ENCODE peak calls at places on chromosomes 16 and 17, in six cellular contexts. R, H, L, K, S and F are unnamed samples.

GRCh38 chr17:70552230-70552981 is 383.1 kb downstream of the KCNJ2 start:
- DNase-seq in R (peak), K (peak), H (peak), L (peak), S (peak), F (no peak)

GRCh38 chr17:34723875-34724274 is 144.5 kb downstream of the TMEM132E start:
- DNase-seq in K (no peak), R (no peak), L (no peak), H (no peak), S (no peak), F (no peak)

GRCh38 chr16:29962344-29962994 is 590 bp downstream of the TMEM219 start:
- DNase-seq in H (peak), S (no peak), L (no peak), K (peak), R (peak), F (no peak)

GRCh38 chr17:19935169-19935568 is 42.5 kb downstream of the AKAP10 start:
- DNase-seq in K (no peak), L (no peak), H (no peak), R (no peak), S (no peak), F (no peak)

GRCh38 chr17:79064026-79064425 is 10.6 kb upstream of the ENGASE start:
- DNase-seq in R (no peak), L (no peak), H (no peak), S (no peak), K (no peak), F (no peak)

GRCh38 chr16:75265911-75266701 is 14.7 kb upstream of the BCAR1 start:
- DNase-seq in S (no peak), R (peak), H (peak), L (peak), K (peak), F (peak)

GRCh38 chr16:9481749-9482148 is 390.3 kb downstream of the HAPSTR1 start:
- DNase-seq in H (no peak), L (no peak), S (no peak), K (no peak), R (no peak), F (no peak)

GRCh38 chr17:47694818-47695663 is 1.1 kb downstream of the TBKBP1 start:
- DNase-seq in S (no peak), K (peak), R (peak), L (peak), H (peak), F (peak)

DNA sequence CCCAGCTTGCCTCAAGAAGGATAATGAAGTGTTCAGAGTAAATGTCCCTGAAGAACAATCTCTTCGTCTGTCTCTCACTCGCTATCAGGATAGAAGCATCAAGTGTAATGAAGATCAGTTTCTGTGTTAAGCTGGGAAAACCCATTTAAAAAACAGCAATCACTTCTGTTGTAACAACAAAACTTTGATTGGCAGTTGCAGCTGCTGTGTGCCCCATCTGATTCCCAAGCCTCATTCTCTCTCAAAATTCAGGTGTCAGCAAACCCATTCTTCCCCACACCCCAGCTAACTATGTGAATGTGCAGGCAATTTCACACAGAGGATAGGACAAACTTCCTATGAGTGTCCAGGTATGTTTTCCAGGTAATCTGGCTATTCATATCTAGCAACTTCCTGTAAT is 2.4 kb upstream of the HNF1B start:
- DNase-seq in L (no peak), R (no peak), S (no peak), H (no peak), K (no peak), F (no peak)
- H3K4me3 ChIP-seq in L (no peak), R (no peak), S (no peak), H (no peak), K (no peak), F (peak)

DNA sequence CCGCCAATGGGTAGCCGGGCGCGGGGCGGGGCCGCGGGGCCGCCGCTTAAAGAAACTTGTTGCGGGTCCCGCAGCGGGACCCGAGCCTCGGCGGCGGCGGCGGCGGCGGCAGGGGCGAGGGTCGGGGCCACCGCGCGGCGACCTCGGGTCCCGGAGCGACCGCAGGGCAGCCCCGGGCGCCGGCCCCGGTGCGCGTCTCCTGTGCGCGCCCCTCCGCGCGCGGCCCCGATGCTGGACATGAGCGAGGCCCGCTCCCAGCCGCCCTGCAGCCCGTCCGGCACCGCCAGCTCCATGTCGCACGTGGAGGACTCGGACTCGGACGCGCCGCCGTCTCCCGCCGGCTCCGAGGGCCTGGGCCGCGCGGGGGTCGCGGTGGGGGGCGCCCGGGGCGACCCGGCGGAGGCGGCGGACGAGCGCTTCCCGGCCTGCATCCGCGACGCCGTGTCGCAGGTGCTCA is at the start of gene SOX8:
- DNase-seq in K (no peak), L (peak), S (no peak), R (no peak), H (no peak), F (no peak)
- H3K4me3 ChIP-seq in K (peak), L (peak), S (peak), R (no peak), H (peak), F (peak)

DNA sequence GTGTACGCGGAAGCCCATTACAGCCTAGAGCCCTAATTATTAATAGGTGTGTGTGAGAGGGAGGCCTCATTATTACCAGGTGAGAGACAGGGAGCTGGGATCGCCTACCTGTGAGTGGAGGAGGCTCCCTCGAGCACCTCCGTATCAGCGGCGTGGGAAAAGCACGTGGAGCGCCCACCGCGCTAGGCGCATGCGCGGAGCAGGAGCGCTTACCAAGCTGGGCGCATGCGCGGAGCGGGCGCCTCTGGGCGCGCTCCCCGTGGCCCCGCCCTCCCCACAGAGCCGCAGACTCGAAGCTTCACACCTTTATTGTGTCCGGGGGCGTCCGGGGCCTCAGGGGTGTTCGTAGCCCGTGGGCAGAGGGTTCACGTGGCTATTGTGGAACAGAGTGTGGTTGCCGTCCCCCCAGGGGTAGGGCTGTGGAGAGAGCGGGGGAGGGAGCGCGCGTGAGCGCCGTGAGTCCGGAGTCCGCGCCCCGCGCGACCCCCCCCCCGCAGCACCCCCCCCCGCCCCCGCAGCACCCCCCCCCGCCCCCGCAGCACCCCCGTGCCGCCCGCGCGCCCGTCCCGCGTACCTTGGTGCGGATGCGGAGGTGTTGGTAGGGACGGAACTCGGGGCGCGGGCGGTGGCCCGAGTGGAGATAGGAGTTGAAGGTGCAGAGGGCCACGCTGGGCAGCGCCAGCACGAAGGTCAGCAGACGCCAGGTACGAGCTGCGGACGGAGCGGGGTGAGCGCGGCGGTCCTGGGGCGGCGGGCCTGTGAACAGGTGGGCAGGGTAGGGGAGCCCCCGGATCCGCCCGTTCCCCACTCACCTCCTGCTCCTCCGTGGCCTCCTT is 501 bp downstream of the COX6A2 start:
- DNase-seq in S (no peak), H (peak), L (no peak), K (peak), R (peak), F (peak)
- H3K4me3 ChIP-seq in S (no peak), H (no peak), L (no peak), K (peak), R (no peak), F (peak)

GRCh38 chr17:60491771-60492170 is 34.3 kb downstream of the APPBP2 start:
- DNase-seq in R (no peak), H (no peak), L (no peak), K (no peak), S (no peak), F (no peak)

GRCh38 chr17:60501589-60501988 is 24.5 kb downstream of the APPBP2 start:
- DNase-seq in K (no peak), R (no peak), H (no peak), S (no peak), L (no peak), F (no peak)

GRCh38 chr17:60493847-60494321 is 32.2 kb downstream of the APPBP2 start:
- DNase-seq in K (no peak), H (no peak), S (no peak), L (no peak), R (no peak), F (no peak)

GRCh38 chr17:60495260-60495659 is 30.8 kb downstream of the APPBP2 start:
- DNase-seq in R (no peak), L (no peak), S (no peak), K (no peak), H (no peak), F (no peak)

DNA sequence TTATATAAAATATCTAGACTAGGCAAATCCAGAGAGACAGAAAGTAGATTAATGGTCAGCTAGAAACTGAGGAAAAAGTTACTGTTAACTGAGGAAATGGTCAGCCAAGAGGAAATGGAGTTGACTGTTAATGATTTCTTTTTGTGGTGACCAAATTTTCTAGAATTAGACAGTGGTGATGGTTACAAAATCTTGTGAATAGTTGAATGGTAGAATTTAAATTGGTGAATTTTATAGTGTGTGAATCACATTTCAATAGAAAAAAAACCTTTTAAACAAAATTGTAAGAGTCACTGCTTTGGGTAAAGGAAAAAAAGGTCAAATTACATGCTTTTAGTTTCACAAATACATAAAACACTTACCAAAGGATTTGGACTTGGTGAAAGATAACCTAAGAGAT is 30.0 kb downstream of the APPBP2 start:
- DNase-seq in H (no peak), S (no peak), L (no peak), K (no peak), R (no peak), F (no peak)
- H3K4me3 ChIP-seq in H (no peak), S (no peak), L (no peak), K (no peak), R (no peak), F (no peak)